ENCODE peak calls at places on chromosome 22, in six cellular contexts. X is mesothelial cell of epicardium; G is breast epithelium; A is stimulated activated CD4-positive, alpha-beta T cell treated with anti-CD3 and anti-CD28 coated beads, TNF-alpha, amount 100 ng/mL, for 4 hours; L is neural progenitor cell; D is HFFc6. Q is an unnamed sample.

GRCh38 chr22:44524806-44525205 is 26.8 kb upstream of the RTL6 start:
- DNase-seq in X (no peak), G (no peak), A (no peak), L (no peak), D (no peak), Q (no peak)

GRCh38 chr22:19687561-19688300 is 26.6 kb upstream of the SEPTIN5 start:
- DNase-seq in X (no peak), G (peak), A (no peak), L (no peak), D (no peak), Q (no peak)

GRCh38 chr22:38935023-38935422 is 22.4 kb upstream of the APOBEC3A start:
- DNase-seq in X (no peak), G (peak), A (no peak), L (no peak), D (no peak), Q (no peak)

GRCh38 chr22:30253205-30253852 is 6.8 kb upstream of the LIF start:
- DNase-seq in X (no peak), G (no peak), A (no peak), L (no peak), D (no peak), Q (no peak)

GRCh38 chr22:17795661-17796548 is 21.6 kb upstream of the BID start:
- DNase-seq in X (no peak), G (no peak), A (no peak), L (no peak), D (no peak), Q (no peak)

GRCh38 chr22:25365491-25366261 is 146.2 kb downstream of the CRYBB2 start:
- DNase-seq in X (no peak), G (no peak), A (no peak), L (no peak), D (no peak), Q (no peak)

GRCh38 chr22:49372530-49373288 is 455.0 kb downstream of the BRD1 start:
- DNase-seq in X (no peak), G (peak), A (no peak), L (peak), D (no peak), Q (no peak)

GRCh38 chr22:23361676-23362075 is 181.4 kb downstream of the BCR start:
- DNase-seq in X (no peak), G (no peak), A (no peak), L (no peak), D (no peak), Q (no peak)

GRCh38 chr22:41742918-41743317 is 43.6 kb downstream of the MEI1 start:
- DNase-seq in X (no peak), G (no peak), A (no peak), L (peak), D (no peak), Q (no peak)

GRCh38 chr22:25372000-25372595 is 152.7 kb downstream of the CRYBB2 start:
- DNase-seq in X (no peak), G (no peak), A (no peak), L (no peak), D (no peak), Q (no peak)

GRCh38 chr22:39997939-39998726 is 3.4 kb downstream of the FAM83F start:
- DNase-seq in X (no peak), G (peak), A (no peak), L (peak), D (no peak), Q (no peak)

GRCh38 chr22:44201556-44202129 is 20.9 kb downstream of the PARVG start:
- DNase-seq in X (no peak), G (peak), A (no peak), L (no peak), D (no peak), Q (no peak)

GRCh38 chr22:37684803-37685615 is 1.1 kb upstream of the NOL12 start:
- DNase-seq in X (no peak), G (no peak), A (no peak), L (no peak), D (no peak), Q (no peak)

GRCh38 chr22:30202531-30203006 is 44.0 kb downstream of the LIF start:
- DNase-seq in X (no peak), G (no peak), A (no peak), L (peak), D (no peak), Q (no peak)

GRCh38 chr22:38030311-38031133 is 26.7 kb upstream of the PICK1 start:
- DNase-seq in X (no peak), G (no peak), A (no peak), L (peak), D (no peak), Q (no peak)

GRCh38 chr22:30224161-30224857 is 22.2 kb downstream of the LIF start:
- DNase-seq in X (no peak), G (no peak), A (no peak), L (no peak), D (peak), Q (no peak)

GRCh38 chr22:32478994-32479393 is 4.4 kb downstream of the FBXO7 start:
- DNase-seq in X (no peak), G (no peak), A (no peak), L (no peak), D (peak), Q (no peak)

GRCh38 chr22:36341640-36342041 is 46.1 kb downstream of the MYH9 start:
- DNase-seq in X (no peak), G (no peak), A (no peak), L (no peak), D (no peak), Q (no peak)

GRCh38 chr22:38080847-38081635 is 2.9 kb downstream of the SLC16A8 start:
- DNase-seq in X (no peak), G (no peak), A (no peak), L (peak), D (no peak), Q (no peak)